ENCODE peak calls at places on chromosomes 4 and X, in six cellular contexts. T is spleen, G is left ventricle myocardium inferior, C is foreskin keratinocyte, R is IMR-90, F is fibroblast of lung. P is an unnamed sample. For H3K4me1, the result is how much of the 10 kb centered on the place peaks cover.

GRCh38 chr4:184815046-184815877 is 10.5 kb downstream of the ACSL1 start:
- DNase-seq in C (peak), F (peak), G (peak), T (peak), R (peak), P (peak)

GRCh38 chr4:78533854-78534253 is 17.7 kb upstream of the ANXA3 start:
- DNase-seq in R (no peak), F (no peak), G (no peak), T (no peak), C (no peak), P (no peak)

GRCh38 chr4:80307774-80308465 is 27.6 kb upstream of the CFAP299 start:
- DNase-seq in T (no peak), G (no peak), F (peak), R (peak), C (peak), P (no peak)

GRCh38 chr4:107736924-107737448 is 17.0 kb upstream of the PAPSS1 start:
- DNase-seq in T (no peak), F (peak), R (peak), C (no peak), G (no peak), P (no peak)

GRCh38 chrX:109533631-109534030 is 3.0 kb upstream of the NXT2 start:
- DNase-seq in R (peak), G (no peak), T (no peak), C (peak), F (peak), P (no peak)

GRCh38 chr4:87896020-87896621 is 63.4 kb downstream of the MEPE start:
- DNase-seq in G (no peak), F (peak), T (no peak), R (peak), C (peak), P (peak)

GRCh38 chrX:20061869-20062254 is 54.8 kb downstream of the MAP7D2 start:
- DNase-seq in G (no peak), R (peak), C (no peak), F (peak), T (no peak), P (no peak)

GRCh38 chr4:152949930-152950329 is 13.8 kb downstream of the FHDC1 start:
- DNase-seq in F (no peak), G (no peak), C (no peak), T (no peak), R (no peak), P (no peak)

GRCh38 chrX:39212456-39212855 is 411.2 kb downstream of the MID1IP1 start:
- DNase-seq in G (no peak), T (no peak), C (no peak), R (no peak), F (no peak), P (no peak)

GRCh38 chrX:7147431-7147977 is at the start of gene STS:
- DNase-seq in T (peak), C (no peak), R (peak), F (peak), G (peak), P (peak)

GRCh38 chr4:6963139-6963611 is 53.5 kb downstream of the TBC1D14 start:
- DNase-seq in F (peak), C (no peak), G (no peak), R (peak), T (no peak), P (no peak)

GRCh38 chr4:183517781-183518180 is 12.9 kb downstream of the ING2 start:
- DNase-seq in F (peak), R (peak), T (no peak), C (no peak), G (no peak), P (no peak)

GRCh38 chr4:113051361-113051760 is 1.9 kb downstream of the ANK2 start:
- DNase-seq in F (no peak), T (no peak), C (no peak), G (no peak), R (no peak), P (no peak)

GRCh38 chr4:184417802-184418511 is 56.4 kb downstream of the IRF2 start:
- DNase-seq in R (peak), T (no peak), C (peak), F (peak), G (no peak), P (no peak)

GRCh38 chr4:8097141-8097541 is 61.5 kb downstream of the ABLIM2 start:
- DNase-seq in F (no peak), T (no peak), G (no peak), C (no peak), R (no peak), P (no peak)

GRCh38 chr4:27276322-27277073 is 415.9 kb downstream of the STIM2 start:
- DNase-seq in G (no peak), T (no peak), R (no peak), F (peak), C (no peak), P (no peak)

GRCh38 chr4:81722229-81722900 is 250.7 kb upstream of the RASGEF1B start:
- DNase-seq in T (no peak), F (no peak), R (no peak), C (no peak), G (no peak), P (no peak)

GRCh38 chr4:42327323-42327722 is 70.0 kb upstream of the SHISA3 start:
- DNase-seq in T (no peak), F (no peak), C (no peak), R (no peak), G (peak), P (no peak)

GRCh38 chr4:184232212-184232611 is 14.5 kb upstream of the ENPP6 start:
- DNase-seq in G (no peak), R (no peak), T (no peak), C (no peak), F (no peak), P (no peak)

GRCh38 chr4:164926301-164926700 is 49.3 kb downstream of the APELA start:
- DNase-seq in R (no peak), F (no peak), G (no peak), T (no peak), C (peak), P (no peak)

GRCh38 chr4:168197926-168198325 is 105.6 kb downstream of the ANXA10 start:
- DNase-seq in G (no peak), C (no peak), T (no peak), F (peak), R (peak), P (no peak)

GRCh38 chr4:48832571-48832970 is 1.7 kb downstream of the OCIAD1 start:
- DNase-seq in C (no peak), G (no peak), R (no peak), F (no peak), T (no peak), P (no peak)

GRCh38 chr4:8589831-8590545 is 2.6 kb upstream of the CPZ start:
- DNase-seq in R (peak), F (peak), T (peak), C (no peak), G (no peak), P (peak)

GRCh38 chrX:41447897-41448296 is 754 bp downstream of the NYX start:
- DNase-seq in F (no peak), C (no peak), T (no peak), R (no peak), G (no peak), P (no peak)
- H3K4me1 ChIP-seq in F (under half), C (under half), T (under half), R (under half), G (under half), P (under half)

GRCh38 chrX:10217218-10217617 is 60.4 kb downstream of the CLCN4 start:
- DNase-seq in R (no peak), T (no peak), F (no peak), C (no peak), G (no peak), P (no peak)
- TF ChIP-seq CTCF in R (no peak), T (no peak), F (no peak), C (no peak), G (peak), P (no peak)

GRCh38 chrX:110964761-110965160 is 131.2 kb upstream of the PAK3 start:
- DNase-seq in G (no peak), C (no peak), R (no peak), F (no peak), T (no peak), P (no peak)
- H3K4me1 ChIP-seq in G (under half), C (under half), R (under half), F (under half), T (under half), P (under half)

DNA sequence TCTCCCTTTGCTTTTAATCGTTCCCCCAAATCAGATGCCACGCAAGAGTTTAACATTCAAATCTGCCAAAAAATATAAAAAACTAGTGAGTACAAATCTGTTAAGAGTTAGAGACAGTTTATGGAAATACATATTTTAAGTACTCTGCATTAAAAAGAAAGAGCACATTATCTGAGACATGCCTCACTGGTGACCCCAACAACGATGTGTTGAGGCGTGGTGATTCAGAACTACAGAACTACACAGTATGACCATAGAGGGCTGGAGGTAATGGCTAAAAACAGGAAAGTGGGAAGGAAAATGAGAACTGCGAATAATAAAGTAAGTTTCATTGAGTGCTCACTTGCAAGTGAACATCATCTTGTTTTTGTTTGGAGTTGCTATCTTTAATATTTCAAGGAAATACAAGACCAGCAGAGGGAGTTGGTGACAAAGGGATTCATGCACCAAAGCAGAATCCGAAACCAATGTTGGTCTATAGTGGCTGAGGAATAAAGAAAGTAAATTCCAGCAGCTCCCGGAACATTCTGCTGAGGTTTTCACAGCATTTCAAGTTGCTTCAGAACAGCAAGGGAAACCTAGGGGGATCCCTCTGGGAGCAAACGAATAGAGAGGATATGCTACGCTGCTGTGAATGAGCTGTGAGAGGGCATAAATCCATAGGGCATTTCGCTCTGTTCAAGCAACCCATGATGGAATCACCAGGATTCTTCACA is 92.2 kb downstream of the DCHS2 start:
- DNase-seq in F (no peak), T (no peak), G (no peak), R (peak), C (no peak), P (no peak)
- TF ChIP-seq CTCF in F (peak), T (peak), G (peak), R (no peak), C (peak), P (peak)

GRCh38 chr4:76309939-76310549 is 3.5 kb downstream of the STBD1 start:
- DNase-seq in F (no peak), T (no peak), G (no peak), R (no peak), C (no peak), P (no peak)

GRCh38 chr4:76311896-76312331 is 5.4 kb downstream of the STBD1 start:
- DNase-seq in C (no peak), T (no peak), F (no peak), R (no peak), G (no peak), P (no peak)

GRCh38 chr4:76315267-76315918 is 8.9 kb downstream of the STBD1 start:
- DNase-seq in C (no peak), R (no peak), T (no peak), G (no peak), F (no peak), P (no peak)

GRCh38 chr4:76310683-76311082 is 4.2 kb downstream of the STBD1 start:
- DNase-seq in C (no peak), F (no peak), G (no peak), R (no peak), T (no peak), P (no peak)

GRCh38 chr4:76312457-76312856 is 5.9 kb downstream of the STBD1 start:
- DNase-seq in R (no peak), T (no peak), G (no peak), C (no peak), F (no peak), P (no peak)
- H3K4me1 ChIP-seq in R (under half), T (under half), G (under half), C (under half), F (under half), P (under half)

P was measured in lower lobe of right lung.